ENCODE peak calls at places on chromosomes 5 and 9, in six cellular contexts. One of them, this sample, is unnamed.

GRCh38 chr5:22391956-22392355 is 461.2 kb downstream of the CDH12 start:
- DNase-seq in upper lobe of right lung: no peak
- DNase-seq in NCI-H1092: no peak
- DNase-seq in AML-193: no peak
- DNase-seq in cerebellum: no peak
- DNase-seq in activated CD8-positive, alpha-beta memory T cell treated with anti-CD3 and anti-CD28 coated beads for 24 hours: no peak
- DNase-seq in this sample: no peak

GRCh38 chr9:132548971-132549649 is 33.3 kb upstream of the BARHL1 start:
- DNase-seq in AML-193: no peak
- DNase-seq in activated CD8-positive, alpha-beta memory T cell treated with anti-CD3 and anti-CD28 coated beads for 24 hours: no peak
- DNase-seq in upper lobe of right lung: no peak
- DNase-seq in NCI-H1092: no peak
- DNase-seq in cerebellum: no peak
- DNase-seq in this sample: no peak

GRCh38 chr9:89436326-89436725 is 61.6 kb downstream of the SEMA4D start:
- DNase-seq in upper lobe of right lung: no peak
- DNase-seq in cerebellum: no peak
- DNase-seq in NCI-H1092: no peak
- DNase-seq in AML-193: no peak
- DNase-seq in activated CD8-positive, alpha-beta memory T cell treated with anti-CD3 and anti-CD28 coated beads for 24 hours: no peak
- DNase-seq in this sample: no peak

GRCh38 chr9:97501177-97501971 is at the start of gene TMOD1:
- DNase-seq in upper lobe of right lung: peak
- DNase-seq in activated CD8-positive, alpha-beta memory T cell treated with anti-CD3 and anti-CD28 coated beads for 24 hours: peak
- DNase-seq in AML-193: peak
- DNase-seq in NCI-H1092: peak
- DNase-seq in cerebellum: peak
- DNase-seq in this sample: peak

GRCh38 chr5:105033642-105034217 is 1471.1 kb upstream of the NUDT12 start:
- DNase-seq in cerebellum: no peak
- DNase-seq in AML-193: no peak
- DNase-seq in activated CD8-positive, alpha-beta memory T cell treated with anti-CD3 and anti-CD28 coated beads for 24 hours: no peak
- DNase-seq in NCI-H1092: no peak
- DNase-seq in upper lobe of right lung: no peak
- DNase-seq in this sample: no peak

GRCh38 chr5:9761706-9762105 is 131.6 kb upstream of the TAS2R1 start:
- DNase-seq in NCI-H1092: no peak
- DNase-seq in upper lobe of right lung: no peak
- DNase-seq in activated CD8-positive, alpha-beta memory T cell treated with anti-CD3 and anti-CD28 coated beads for 24 hours: no peak
- DNase-seq in cerebellum: no peak
- DNase-seq in AML-193: no peak
- DNase-seq in this sample: no peak

GRCh38 chr9:89889865-89890264 is 285.1 kb downstream of the GADD45G start:
- DNase-seq in upper lobe of right lung: no peak
- DNase-seq in NCI-H1092: no peak
- DNase-seq in cerebellum: no peak
- DNase-seq in AML-193: no peak
- DNase-seq in activated CD8-positive, alpha-beta memory T cell treated with anti-CD3 and anti-CD28 coated beads for 24 hours: no peak
- DNase-seq in this sample: no peak

GRCh38 chr9:112819635-112820496 is 69.3 kb downstream of the SNX30 start:
- DNase-seq in cerebellum: peak
- DNase-seq in NCI-H1092: peak
- DNase-seq in activated CD8-positive, alpha-beta memory T cell treated with anti-CD3 and anti-CD28 coated beads for 24 hours: no peak
- DNase-seq in upper lobe of right lung: no peak
- DNase-seq in AML-193: peak
- DNase-seq in this sample: no peak

GRCh38 chr5:101418735-101419134 is 515.7 kb upstream of the ST8SIA4 start:
- DNase-seq in NCI-H1092: no peak
- DNase-seq in AML-193: no peak
- DNase-seq in activated CD8-positive, alpha-beta memory T cell treated with anti-CD3 and anti-CD28 coated beads for 24 hours: no peak
- DNase-seq in cerebellum: no peak
- DNase-seq in upper lobe of right lung: no peak
- DNase-seq in this sample: no peak

GRCh38 chr5:131109540-131110255 is 55.4 kb downstream of the HINT1 start:
- DNase-seq in activated CD8-positive, alpha-beta memory T cell treated with anti-CD3 and anti-CD28 coated beads for 24 hours: no peak
- DNase-seq in NCI-H1092: no peak
- DNase-seq in upper lobe of right lung: no peak
- DNase-seq in AML-193: peak
- DNase-seq in cerebellum: peak
- DNase-seq in this sample: no peak

GRCh38 chr5:107739661-107740060 is 68.9 kb upstream of the EFNA5 start:
- DNase-seq in activated CD8-positive, alpha-beta memory T cell treated with anti-CD3 and anti-CD28 coated beads for 24 hours: no peak
- DNase-seq in AML-193: no peak
- DNase-seq in NCI-H1092: no peak
- DNase-seq in cerebellum: no peak
- DNase-seq in upper lobe of right lung: no peak
- DNase-seq in this sample: no peak

GRCh38 chr9:129481824-129482511 is 138.9 kb downstream of the C9orf50 start:
- DNase-seq in NCI-H1092: no peak
- DNase-seq in upper lobe of right lung: no peak
- DNase-seq in AML-193: no peak
- DNase-seq in cerebellum: no peak
- DNase-seq in activated CD8-positive, alpha-beta memory T cell treated with anti-CD3 and anti-CD28 coated beads for 24 hours: no peak
- DNase-seq in this sample: no peak

GRCh38 chr9:104361207-104361606 is 142.9 kb upstream of the OR13F1 start:
- DNase-seq in NCI-H1092: no peak
- DNase-seq in AML-193: no peak
- DNase-seq in activated CD8-positive, alpha-beta memory T cell treated with anti-CD3 and anti-CD28 coated beads for 24 hours: no peak
- DNase-seq in upper lobe of right lung: no peak
- DNase-seq in cerebellum: no peak
- DNase-seq in this sample: no peak

GRCh38 chr5:41118177-41118576 is 47.0 kb upstream of the MROH2B start:
- DNase-seq in activated CD8-positive, alpha-beta memory T cell treated with anti-CD3 and anti-CD28 coated beads for 24 hours: no peak
- DNase-seq in cerebellum: no peak
- DNase-seq in NCI-H1092: no peak
- DNase-seq in upper lobe of right lung: no peak
- DNase-seq in AML-193: no peak
- DNase-seq in this sample: no peak

GRCh38 chr9:1869843-1870242 is 145.3 kb upstream of the SMARCA2 start:
- DNase-seq in activated CD8-positive, alpha-beta memory T cell treated with anti-CD3 and anti-CD28 coated beads for 24 hours: no peak
- DNase-seq in upper lobe of right lung: no peak
- DNase-seq in cerebellum: no peak
- DNase-seq in AML-193: peak
- DNase-seq in NCI-H1092: no peak
- DNase-seq in this sample: peak

GRCh38 chr5:180390441-180391190 is 37.5 kb upstream of the GFPT2 start:
- DNase-seq in AML-193: no peak
- DNase-seq in cerebellum: no peak
- DNase-seq in activated CD8-positive, alpha-beta memory T cell treated with anti-CD3 and anti-CD28 coated beads for 24 hours: no peak
- DNase-seq in NCI-H1092: no peak
- DNase-seq in upper lobe of right lung: peak
- DNase-seq in this sample: no peak

GRCh38 chr9:95097279-95097678 is 220.2 kb downstream of the FANCC start:
- DNase-seq in cerebellum: no peak
- DNase-seq in upper lobe of right lung: no peak
- DNase-seq in NCI-H1092: no peak
- DNase-seq in activated CD8-positive, alpha-beta memory T cell treated with anti-CD3 and anti-CD28 coated beads for 24 hours: no peak
- DNase-seq in AML-193: no peak
- DNase-seq in this sample: no peak

GRCh38 chr9:89311346-89312153 is 555 bp downstream of the CKS2 start:
- DNase-seq in NCI-H1092: no peak
- DNase-seq in AML-193: no peak
- DNase-seq in cerebellum: no peak
- DNase-seq in activated CD8-positive, alpha-beta memory T cell treated with anti-CD3 and anti-CD28 coated beads for 24 hours: no peak
- DNase-seq in upper lobe of right lung: peak
- DNase-seq in this sample: no peak

GRCh38 chr5:113337515-113338140 is 97.2 kb downstream of the TSSK1B start:
- DNase-seq in cerebellum: no peak
- DNase-seq in upper lobe of right lung: no peak
- DNase-seq in NCI-H1092: no peak
- DNase-seq in AML-193: no peak
- DNase-seq in activated CD8-positive, alpha-beta memory T cell treated with anti-CD3 and anti-CD28 coated beads for 24 hours: no peak
- DNase-seq in this sample: no peak

GRCh38 chr9:18442629-18443491 is 31.1 kb upstream of the ADAMTSL1 start:
- DNase-seq in upper lobe of right lung: peak
- DNase-seq in activated CD8-positive, alpha-beta memory T cell treated with anti-CD3 and anti-CD28 coated beads for 24 hours: peak
- DNase-seq in NCI-H1092: peak
- DNase-seq in cerebellum: peak
- DNase-seq in AML-193: peak
- DNase-seq in this sample: peak

GRCh38 chr9:76414656-76415055 is 20.4 kb upstream of the RFK start:
- DNase-seq in cerebellum: no peak
- DNase-seq in AML-193: no peak
- DNase-seq in activated CD8-positive, alpha-beta memory T cell treated with anti-CD3 and anti-CD28 coated beads for 24 hours: no peak
- DNase-seq in upper lobe of right lung: no peak
- DNase-seq in NCI-H1092: no peak
- DNase-seq in this sample: no peak